ENCODE peak calls at places on chromosomes 3 and 15, in seven cellular contexts. U is transverse colon, T is C1 segment of cervical spinal cord, B is iPS-NIHi11, R is mesenchymal stem cell, Y is HS-5, Z is tibial nerve. O is an unnamed sample.

GRCh38 chr3:178255315-178255714 is 280.9 kb upstream of the KCNMB2 start:
- DNase-seq in U (no peak), T (no peak), B (no peak), R (peak), Y (no peak), Z (no peak), O (no peak)

GRCh38 chr15:90946941-90947576 is 7.6 kb upstream of the RCCD1 start:
- DNase-seq in U (no peak), T (no peak), B (no peak), R (no peak), Y (no peak), Z (no peak), O (no peak)

GRCh38 chr15:101327147-101327740 is 32.2 kb upstream of the SNRPA1 start:
- DNase-seq in U (no peak), T (no peak), B (no peak), R (no peak), Y (no peak), Z (no peak), O (no peak)

GRCh38 chr15:25695875-25696760 is 167.0 kb downstream of the ATP10A start:
- DNase-seq in U (no peak), T (no peak), B (no peak), R (no peak), Y (no peak), Z (no peak), O (no peak)

GRCh38 chr3:127735767-127736693 is 63.3 kb downstream of the ABTB1 start:
- DNase-seq in U (peak), T (no peak), B (no peak), R (peak), Y (peak), Z (no peak), O (peak)

GRCh38 chr15:32818758-32819405 is 101.1 kb downstream of the GREM1 start:
- DNase-seq in U (no peak), T (no peak), B (peak), R (peak), Y (no peak), Z (no peak), O (no peak)

GRCh38 chr3:50600841-50601591 is 10.6 kb downstream of the CISH start:
- DNase-seq in U (peak), T (peak), B (peak), R (peak), Y (peak), Z (peak), O (peak)

GRCh38 chr3:149004622-149005021 is 13.3 kb downstream of the GYG1 start:
- DNase-seq in U (no peak), T (no peak), B (no peak), R (peak), Y (no peak), Z (no peak), O (peak)

GRCh38 chr3:33490641-33491241 is 50.5 kb upstream of the UBP1 start:
- DNase-seq in U (no peak), T (no peak), B (no peak), R (no peak), Y (no peak), Z (no peak), O (peak)

GRCh38 chr3:39548282-39548681 is 80.8 kb downstream of the MOBP start:
- DNase-seq in U (no peak), T (no peak), B (no peak), R (peak), Y (no peak), Z (no peak), O (no peak)

GRCh38 chr3:33437556-33438283 is 2.5 kb downstream of the UBP1 start:
- DNase-seq in U (peak), T (no peak), B (no peak), R (peak), Y (no peak), Z (no peak), O (peak)

GRCh38 chr3:127588675-127589577 is 1.6 kb downstream of the TPRA1 start:
- DNase-seq in U (no peak), T (no peak), B (no peak), R (peak), Y (peak), Z (no peak), O (no peak)

GRCh38 chr15:24944939-24945338 is 9.8 kb upstream of the SNRPN start:
- DNase-seq in U (no peak), T (no peak), B (no peak), R (peak), Y (no peak), Z (no peak), O (no peak)

GRCh38 chr3:195909645-195910498 is 1.5 kb upstream of the TNK2 start:
- DNase-seq in U (peak), T (peak), B (peak), R (peak), Y (no peak), Z (peak), O (peak)

GRCh38 chr15:40238927-40239591 is at the start of gene PAK6:
- DNase-seq in U (peak), T (no peak), B (peak), R (peak), Y (peak), Z (no peak), O (peak)

GRCh38 chr3:172040976-172041963 is 1.9 kb downstream of the FNDC3B start:
- DNase-seq in U (peak), T (no peak), B (peak), R (peak), Y (no peak), Z (no peak), O (peak)

GRCh38 chr15:30992465-30992864 is 1.0 kb upstream of the MTMR10 start:
- DNase-seq in U (no peak), T (no peak), B (no peak), R (no peak), Y (no peak), Z (no peak), O (peak)

GRCh38 chr15:95296626-95297025 is 1033.9 kb upstream of the NR2F2 start:
- DNase-seq in U (no peak), T (no peak), B (no peak), R (no peak), Y (no peak), Z (no peak), O (no peak)

GRCh38 chr15:74767167-74768098 is 14.4 kb upstream of the CSK start:
- DNase-seq in U (no peak), T (no peak), B (no peak), R (no peak), Y (no peak), Z (no peak), O (no peak)

GRCh38 chr3:190097617-190098016 is 23.1 kb downstream of the P3H2 start:
- DNase-seq in U (no peak), T (no peak), B (no peak), R (no peak), Y (no peak), Z (no peak), O (no peak)

GRCh38 chr3:194194757-194195086 is 58.8 kb downstream of the HES1 start:
- DNase-seq in U (no peak), T (no peak), B (no peak), R (no peak), Y (no peak), Z (no peak), O (no peak)

GRCh38 chr15:88695046-88695445 is 56.2 kb downstream of the ISG20 start:
- DNase-seq in U (no peak), T (no peak), B (no peak), R (no peak), Y (no peak), Z (no peak), O (no peak)

GRCh38 chr3:112786881-112787625 is 59.6 kb downstream of the CD200R1L start:
- DNase-seq in U (no peak), T (no peak), B (no peak), R (no peak), Y (no peak), Z (no peak), O (no peak)

GRCh38 chr3:133384331-133385027 is 15.4 kb upstream of the BFSP2 start:
- DNase-seq in U (peak), T (peak), B (peak), R (peak), Y (no peak), Z (peak), O (peak)

GRCh38 chr3:71391361-71391760 is 192.2 kb downstream of the FOXP1 start:
- DNase-seq in U (no peak), T (no peak), B (no peak), R (no peak), Y (no peak), Z (no peak), O (no peak)

GRCh38 chr3:108090701-108091497 is at the start of gene CD47:
- DNase-seq in U (peak), T (peak), B (peak), R (peak), Y (no peak), Z (peak), O (peak)

GRCh38 chr3:68256635-68257034 is 602.2 kb upstream of the SUCLG2 start:
- DNase-seq in U (no peak), T (no peak), B (peak), R (no peak), Y (no peak), Z (no peak), O (peak)

GRCh38 chr3:182710557-182711157 is 82.6 kb upstream of the ATP11B start:
- DNase-seq in U (no peak), T (no peak), B (peak), R (peak), Y (no peak), Z (no peak), O (no peak)

GRCh38 chr3:64673159-64673715 is 14.6 kb downstream of the ADAMTS9 start:
- DNase-seq in U (no peak), T (no peak), B (no peak), R (no peak), Y (no peak), Z (no peak), O (no peak)

GRCh38 chr3:115085197-115085865 is 61.8 kb downstream of the ZBTB20 start:
- DNase-seq in U (no peak), T (no peak), B (no peak), R (peak), Y (no peak), Z (no peak), O (no peak)

GRCh38 chr15:66226736-66227135 is 26.8 kb downstream of the MEGF11 start:
- DNase-seq in U (no peak), T (no peak), B (no peak), R (no peak), Y (no peak), Z (no peak), O (no peak)

GRCh38 chr15:29812384-29812694 is 9.9 kb downstream of the TJP1 start:
- DNase-seq in U (no peak), T (no peak), B (no peak), R (peak), Y (no peak), Z (no peak), O (no peak)

GRCh38 chr3:115022835-115023398 is 124.2 kb downstream of the ZBTB20 start:
- DNase-seq in U (no peak), T (no peak), B (no peak), R (no peak), Y (no peak), Z (no peak), O (no peak)

O was measured in body of pancreas.